ENCODE peak calls at places on chromosomes 4 and X, in four cellular contexts. One of them, this sample, is unnamed.
A peak's percentile ranks its signal among the peaks of the same experiment; 100 is the strongest.

GRCh38 chrX:45806410-45807121 is 605.9 kb upstream of the DIPK2B start:
- DNase-seq in K562: no peak
- DNase-seq in SK-N-SH: no peak
- DNase-seq in HepG2: no peak
- DNase-seq in this sample: peak; percentile 5

GRCh38 chr4:110516106-110516922 is 40.4 kb downstream of the ENPEP start:
- DNase-seq in K562: peak; percentile 67
- DNase-seq in SK-N-SH: peak; percentile 37
- DNase-seq in HepG2: peak; percentile 68
- DNase-seq in this sample: peak; percentile 30

GRCh38 chrX:331145-331771 is 12.7 kb upstream of the GTPBP6 start:
- DNase-seq in K562: no peak
- DNase-seq in SK-N-SH: peak; percentile 69
- DNase-seq in HepG2: no peak
- DNase-seq in this sample: no peak

GRCh38 chrX:67893931-67894330 is 350.1 kb downstream of the AR start:
- DNase-seq in K562: peak; percentile 1
- DNase-seq in SK-N-SH: no peak
- DNase-seq in HepG2: no peak
- DNase-seq in this sample: no peak

GRCh38 chr4:148431401-148431800 is 10.8 kb downstream of the NR3C2 start:
- DNase-seq in K562: no peak
- DNase-seq in SK-N-SH: peak; percentile 10
- DNase-seq in HepG2: peak; percentile 61
- DNase-seq in this sample: no peak

GRCh38 chr4:61462451-61463326 is 262.6 kb downstream of the ADGRL3 start:
- DNase-seq in K562: no peak
- DNase-seq in SK-N-SH: no peak
- DNase-seq in HepG2: peak; percentile 84
- DNase-seq in this sample: no peak

GRCh38 chr4:169620846-169621228 is 459 bp downstream of the CLCN3 start:
- DNase-seq in K562: peak; percentile 48
- DNase-seq in SK-N-SH: peak; percentile 27
- DNase-seq in HepG2: peak; percentile 16
- DNase-seq in this sample: no peak

GRCh38 chr4:38166768-38167167 is 206.6 kb downstream of the PTTG2 start:
- DNase-seq in K562: no peak
- DNase-seq in SK-N-SH: no peak
- DNase-seq in HepG2: no peak
- DNase-seq in this sample: no peak

GRCh38 chrX:68930576-68931317 is 101.9 kb downstream of the EFNB1 start:
- DNase-seq in K562: no peak
- DNase-seq in SK-N-SH: no peak
- DNase-seq in HepG2: no peak
- DNase-seq in this sample: no peak

GRCh38 chr4:112516401-112517066 is 554 bp upstream of the NEUROG2 start:
- DNase-seq in K562: peak; percentile 27
- DNase-seq in SK-N-SH: peak; percentile 81
- DNase-seq in HepG2: no peak
- DNase-seq in this sample: no peak

GRCh38 chr4:83828601-83829000 is 292.7 kb downstream of the GPAT3 start:
- DNase-seq in K562: no peak
- DNase-seq in SK-N-SH: no peak
- DNase-seq in HepG2: no peak
- DNase-seq in this sample: no peak

GRCh38 chrX:148808825-148809224 is 308.4 kb downstream of the AFF2 start:
- DNase-seq in K562: no peak
- DNase-seq in SK-N-SH: no peak
- DNase-seq in HepG2: no peak
- DNase-seq in this sample: no peak

GRCh38 chr4:8407316-8407715 is 33.2 kb downstream of the ACOX3 start:
- DNase-seq in K562: no peak
- DNase-seq in SK-N-SH: no peak
- DNase-seq in HepG2: no peak
- DNase-seq in this sample: no peak

GRCh38 chr4:121555315-121556107 is 141.3 kb downstream of the ANXA5 start:
- DNase-seq in K562: no peak
- DNase-seq in SK-N-SH: no peak
- DNase-seq in HepG2: no peak
- DNase-seq in this sample: no peak

GRCh38 chr4:74097631-74098550 is 1.1 kb downstream of the CXCL2 start:
- DNase-seq in K562: peak; percentile 56
- DNase-seq in SK-N-SH: no peak
- DNase-seq in HepG2: no peak
- DNase-seq in this sample: no peak

GRCh38 chr4:7207791-7208231 is 15.5 kb downstream of the SORCS2 start:
- DNase-seq in K562: no peak
- DNase-seq in SK-N-SH: no peak
- DNase-seq in HepG2: no peak
- DNase-seq in this sample: no peak
- TF ChIP-seq CHD2 in K562: no peak
- TF ChIP-seq CHD2 in SK-N-SH: no peak
- TF ChIP-seq CHD2 in HepG2: no peak
- TF ChIP-seq CHD2 in this sample: no peak

GRCh38 chr4:123651127-123651526 is 254.5 kb downstream of the SPRY1 start:
- DNase-seq in K562: no peak
- DNase-seq in SK-N-SH: no peak
- DNase-seq in HepG2: no peak
- DNase-seq in this sample: no peak

GRCh38 chr4:123651536-123652175 is 255.1 kb downstream of the SPRY1 start:
- DNase-seq in K562: no peak
- DNase-seq in SK-N-SH: no peak
- DNase-seq in HepG2: no peak
- DNase-seq in this sample: no peak

GRCh38 chr4:123649248-123649643 is 252.7 kb downstream of the SPRY1 start:
- DNase-seq in K562: no peak
- DNase-seq in SK-N-SH: no peak
- DNase-seq in HepG2: no peak
- DNase-seq in this sample: peak; percentile 81

GRCh38 chr4:123652501-123652900 is 255.9 kb downstream of the SPRY1 start:
- DNase-seq in K562: no peak
- DNase-seq in SK-N-SH: no peak
- DNase-seq in HepG2: no peak
- DNase-seq in this sample: no peak

DNA sequence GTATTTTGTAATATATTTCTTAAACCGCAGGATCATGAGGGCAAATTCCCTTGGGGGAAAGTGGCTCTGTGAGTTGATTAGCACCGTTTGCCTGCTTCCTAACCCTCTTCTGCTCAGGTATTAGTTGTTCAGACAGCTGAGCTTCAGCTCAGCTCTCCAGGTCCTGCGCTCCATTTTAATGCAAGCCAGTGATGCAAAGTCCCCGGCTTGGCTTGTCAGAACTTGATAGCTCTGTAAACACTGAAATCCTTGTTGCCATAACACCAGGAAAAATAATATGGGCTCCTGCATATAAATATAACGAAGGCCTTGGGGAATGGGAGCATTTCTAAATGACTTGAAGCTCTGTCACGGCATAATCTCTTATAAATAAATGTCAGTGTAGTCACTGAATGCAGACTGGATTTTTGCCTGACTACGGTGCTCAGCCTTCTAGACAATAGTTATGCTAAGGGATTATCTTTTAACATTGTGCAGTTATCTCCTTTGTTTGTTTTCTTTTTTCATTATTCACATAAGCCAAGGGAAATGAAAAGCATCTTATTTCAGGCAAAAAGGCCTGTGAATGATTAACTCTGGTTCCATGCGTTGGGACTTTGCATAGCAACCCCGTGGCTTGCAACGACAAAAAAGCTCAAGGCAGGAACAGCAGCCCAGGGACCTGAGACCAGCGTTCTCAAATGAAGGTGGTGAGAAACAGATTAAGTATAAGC is 253.2 kb downstream of the SPRY1 start:
- DNase-seq in K562: no peak
- DNase-seq in SK-N-SH: no peak
- DNase-seq in HepG2: peak; percentile 92
- DNase-seq in this sample: no peak
- TF ChIP-seq SIN3A in K562: no peak
- TF ChIP-seq SIN3A in SK-N-SH: no peak
- TF ChIP-seq SIN3A in HepG2: peak; percentile 37
- TF ChIP-seq SIN3A in this sample: no peak

GRCh38 chr4:40316782-40317635 is 18.1 kb upstream of the CHRNA9 start:
- DNase-seq in K562: peak; percentile 87
- DNase-seq in SK-N-SH: peak; percentile 57
- DNase-seq in HepG2: peak; percentile 47
- DNase-seq in this sample: peak; percentile 78
- TF ChIP-seq CHD2 in K562: no peak
- TF ChIP-seq CHD2 in SK-N-SH: no peak
- TF ChIP-seq CHD2 in HepG2: no peak
- TF ChIP-seq CHD2 in this sample: no peak

DNA sequence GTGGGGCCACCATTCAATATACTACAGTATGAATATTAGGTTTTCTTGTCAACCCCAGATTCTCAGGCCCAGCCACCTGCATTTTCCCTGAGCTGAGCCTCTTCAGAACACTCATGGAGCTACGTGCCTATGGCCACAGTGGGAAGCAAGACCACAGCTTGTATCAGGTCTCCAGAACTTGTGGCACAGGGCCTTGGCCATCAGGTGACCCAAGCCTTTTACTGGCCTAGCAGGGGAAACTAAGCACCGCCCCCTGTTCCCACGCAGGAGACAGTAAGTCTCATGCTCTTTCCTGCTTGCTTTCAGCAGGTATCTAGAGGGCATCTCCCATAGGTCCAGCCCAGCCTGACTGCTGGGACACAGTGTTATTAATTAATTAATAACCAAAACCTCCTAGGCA is 138.4 kb upstream of the MAMLD1 start:
- DNase-seq in K562: no peak
- DNase-seq in SK-N-SH: no peak
- DNase-seq in HepG2: no peak
- DNase-seq in this sample: no peak
- TF ChIP-seq SIN3A in K562: no peak
- TF ChIP-seq SIN3A in SK-N-SH: no peak
- TF ChIP-seq SIN3A in HepG2: no peak
- TF ChIP-seq SIN3A in this sample: no peak

GRCh38 chr4:78720151-78720726 is 55.9 kb upstream of the BMP2K start:
- DNase-seq in K562: peak; percentile 69
- DNase-seq in SK-N-SH: no peak
- DNase-seq in HepG2: no peak
- DNase-seq in this sample: no peak
- TF ChIP-seq CHD2 in K562: no peak
- TF ChIP-seq CHD2 in SK-N-SH: no peak
- TF ChIP-seq CHD2 in HepG2: no peak
- TF ChIP-seq CHD2 in this sample: no peak

GRCh38 chr4:103011378-103012025 is 8.0 kb downstream of the SLC9B1 start:
- DNase-seq in K562: peak; percentile 52
- DNase-seq in SK-N-SH: no peak
- DNase-seq in HepG2: no peak
- DNase-seq in this sample: no peak

GRCh38 chr4:103012594-103012993 is 6.9 kb downstream of the SLC9B1 start:
- DNase-seq in K562: no peak
- DNase-seq in SK-N-SH: no peak
- DNase-seq in HepG2: no peak
- DNase-seq in this sample: no peak

GRCh38 chr4:103012085-103012484 is 7.4 kb downstream of the SLC9B1 start:
- DNase-seq in K562: peak; percentile 13
- DNase-seq in SK-N-SH: no peak
- DNase-seq in HepG2: no peak
- DNase-seq in this sample: no peak

GRCh38 chr4:103010827-103011226 is 8.7 kb downstream of the SLC9B1 start:
- DNase-seq in K562: no peak
- DNase-seq in SK-N-SH: no peak
- DNase-seq in HepG2: no peak
- DNase-seq in this sample: no peak

DNA sequence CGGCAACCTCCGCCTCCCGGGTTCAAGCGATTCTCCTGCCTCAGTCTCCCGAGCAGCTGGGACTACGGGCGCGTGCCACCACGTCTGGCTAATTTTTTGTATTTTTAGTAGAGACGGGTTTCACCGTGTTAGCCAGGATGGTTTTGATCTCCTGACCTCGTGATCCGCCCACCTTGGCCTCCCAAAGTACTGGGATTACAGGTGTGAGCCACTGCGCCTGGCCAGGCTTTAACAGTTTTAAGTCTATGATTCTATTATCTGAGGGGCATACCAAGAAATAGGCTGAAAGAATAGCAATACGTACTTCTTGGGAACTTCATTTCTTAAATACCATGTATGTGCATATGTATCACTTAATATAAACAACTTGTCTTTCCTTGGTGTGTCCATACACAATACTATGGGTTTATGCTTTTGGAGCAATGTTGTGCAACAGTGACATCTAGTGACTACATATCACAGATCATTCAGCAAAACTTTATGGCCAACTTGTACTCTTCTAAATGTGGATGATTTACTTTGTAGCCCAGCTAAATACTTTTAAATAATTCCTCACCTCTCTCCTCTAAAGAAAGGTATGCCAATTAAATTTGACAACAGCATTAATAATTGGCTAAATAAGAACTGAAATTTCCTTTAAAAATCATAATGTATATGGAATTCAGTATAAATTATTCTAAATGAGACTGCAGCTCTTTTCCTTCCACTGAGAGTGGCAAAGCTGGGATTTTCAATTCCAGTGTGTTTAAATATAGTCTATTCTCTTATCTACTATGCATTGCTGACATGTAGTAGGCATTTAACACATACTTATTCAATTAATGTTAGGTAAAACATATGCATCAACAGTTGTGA is 10.4 kb downstream of the SLC9B1 start:
- DNase-seq in K562: peak; percentile 78
- DNase-seq in SK-N-SH: peak; percentile 54
- DNase-seq in HepG2: peak; percentile 72
- DNase-seq in this sample: peak; percentile 46
- TF ChIP-seq SIN3A in K562: no peak
- TF ChIP-seq SIN3A in SK-N-SH: no peak
- TF ChIP-seq SIN3A in HepG2: no peak
- TF ChIP-seq SIN3A in this sample: no peak

GRCh38 chr4:123922847-123923246 is 526.3 kb downstream of the SPRY1 start:
- DNase-seq in K562: no peak
- DNase-seq in SK-N-SH: no peak
- DNase-seq in HepG2: no peak
- DNase-seq in this sample: no peak
- TF ChIP-seq CHD2 in K562: no peak
- TF ChIP-seq CHD2 in SK-N-SH: no peak
- TF ChIP-seq CHD2 in HepG2: no peak
- TF ChIP-seq CHD2 in this sample: no peak

DNA sequence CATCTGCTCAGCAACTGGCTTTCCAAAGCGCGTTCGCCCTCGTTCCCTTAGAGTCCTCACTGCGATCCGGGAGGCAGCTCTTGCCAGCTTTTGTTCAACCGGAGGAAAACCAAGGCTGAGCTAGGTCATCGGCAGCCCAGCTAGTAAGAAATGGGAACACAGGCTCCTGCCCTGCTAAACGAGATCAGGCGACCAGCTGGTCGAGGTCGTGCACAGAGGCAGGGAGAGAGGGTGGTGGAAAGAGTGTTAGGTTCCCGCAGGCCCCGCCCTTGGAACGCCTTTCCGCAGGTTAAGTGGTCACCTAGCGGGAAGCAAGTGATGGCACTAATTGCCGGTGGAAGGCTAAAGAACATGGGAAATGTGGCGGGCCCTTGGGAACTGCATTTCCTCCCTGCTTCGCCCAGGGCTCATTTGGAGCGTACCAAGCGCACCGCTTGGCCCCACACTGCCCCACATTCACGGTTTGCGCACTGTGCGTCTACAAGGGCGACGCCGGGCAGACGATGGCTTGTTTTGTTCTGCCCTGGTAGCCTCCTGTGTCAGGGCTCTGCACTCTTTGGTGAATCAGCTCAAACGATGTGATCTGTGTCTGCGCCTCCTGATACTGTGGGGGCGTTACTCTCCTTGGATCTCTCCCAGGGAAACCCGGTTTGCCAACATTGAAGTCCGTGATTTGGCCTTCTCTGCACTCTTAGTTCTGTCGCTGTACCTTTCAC is 7.2 kb upstream of the PRDM8 start:
- DNase-seq in K562: no peak
- DNase-seq in SK-N-SH: no peak
- DNase-seq in HepG2: no peak
- DNase-seq in this sample: no peak
- TF ChIP-seq SIN3A in K562: no peak
- TF ChIP-seq SIN3A in SK-N-SH: no peak
- TF ChIP-seq SIN3A in HepG2: no peak
- TF ChIP-seq SIN3A in this sample: no peak

This sample was measured in GM12878.